ENCODE peak calls at places on chromosomes 3 and 15, in ten cellular contexts. F, S, W, Y, R, L, Q, G, C and T are unnamed samples.

GRCh38 chr15:40437754-40438687 is 2.7 kb upstream of the BAHD1 start:
- DNase-seq in F (no peak), S (peak; percentile 74), W (no peak), Y (no peak), R (no peak), L (peak; percentile 32), Q (peak; percentile 69), G (no peak), C (no peak), T (no peak)

GRCh38 chr15:71238926-71239325 is 123.7 kb downstream of the THSD4 start:
- DNase-seq in F (no peak), S (no peak), W (no peak), Y (no peak), R (no peak), L (no peak), Q (no peak), G (no peak), C (no peak), T (no peak)

GRCh38 chr15:88449581-88449980 is 17.6 kb downstream of the MRPL46 start:
- DNase-seq in F (no peak), S (no peak), W (no peak), Y (no peak), R (no peak), L (no peak), Q (no peak), G (no peak), C (no peak), T (no peak)

GRCh38 chr15:75631935-75632334 is 6.4 kb upstream of the SNUPN start:
- DNase-seq in F (no peak), S (no peak), W (no peak), Y (no peak), R (no peak), L (no peak), Q (no peak), G (no peak), C (no peak), T (no peak)

GRCh38 chr3:73625124-73625665 is 454 bp upstream of the PDZRN3 start:
- DNase-seq in F (no peak), S (peak; percentile 60), W (no peak), Y (no peak), R (peak; percentile 54), L (peak; percentile 58), Q (no peak), G (no peak), C (no peak), T (no peak)

GRCh38 chr15:97875513-97876285 is 84.8 kb upstream of the ARRDC4 start:
- DNase-seq in F (no peak), S (no peak), W (peak; percentile 59), Y (no peak), R (peak; percentile 28), L (no peak), Q (peak; percentile 89), G (no peak), C (no peak), T (peak; percentile 28)

GRCh38 chr3:133927543-133928066 is 31.9 kb upstream of the RAB6B start:
- DNase-seq in F (peak; percentile 38), S (peak; percentile 87), W (peak; percentile 94), Y (no peak), R (peak; percentile 95), L (peak; percentile 63), Q (peak; percentile 95), G (no peak), C (no peak), T (peak; percentile 63)

GRCh38 chr3:27632431-27633223 is 89.5 kb downstream of the EOMES start:
- DNase-seq in F (peak; percentile 52), S (no peak), W (no peak), Y (peak; percentile 14), R (peak; percentile 30), L (peak; percentile 49), Q (peak; percentile 91), G (peak; percentile 27), C (peak; percentile 79), T (peak; percentile 48)

GRCh38 chr3:49025005-49025792 is 3.3 kb downstream of the NDUFAF3 start:
- DNase-seq in F (no peak), S (no peak), W (no peak), Y (no peak), R (peak; percentile 17), L (no peak), Q (no peak), G (no peak), C (no peak), T (no peak)

GRCh38 chr3:162491957-162492356 is 995.3 kb downstream of the OTOL1 start:
- DNase-seq in F (no peak), S (no peak), W (no peak), Y (no peak), R (no peak), L (no peak), Q (no peak), G (no peak), C (no peak), T (no peak)

DNA sequence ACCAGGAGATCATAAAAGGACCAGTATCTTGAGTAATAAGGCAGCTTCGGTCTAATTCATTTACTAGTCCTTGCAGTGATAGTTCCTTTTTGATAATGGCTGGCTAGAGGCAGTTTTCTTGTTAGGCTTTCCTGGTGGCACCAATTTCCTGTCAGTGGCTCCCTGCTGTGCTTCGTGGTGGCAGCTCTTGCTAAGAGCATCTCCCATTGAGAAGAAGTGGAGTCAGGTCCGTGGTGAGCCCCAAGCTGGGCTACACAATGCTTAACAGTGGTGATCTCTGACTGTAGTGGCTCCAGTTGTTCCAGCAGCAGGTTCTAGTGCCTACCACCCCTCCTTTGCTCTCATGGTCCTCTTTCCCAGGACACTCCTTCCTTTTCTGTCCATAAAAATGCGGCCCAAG is 111.2 kb downstream of the RAP2B start:
- DNase-seq in F (no peak), S (no peak), W (no peak), Y (no peak), R (no peak), L (no peak), Q (no peak), G (no peak), C (no peak), T (no peak)
- TF ChIP-seq EP300 in F (no peak), S (no peak), W (no peak), Y (no peak), R (no peak), L (no peak), Q (no peak), G (no peak), C (no peak), T (no peak)

GRCh38 chr3:63909431-63909830 is 2.8 kb downstream of the SCAANT1 start:
- DNase-seq in F (no peak), S (no peak), W (no peak), Y (no peak), R (no peak), L (no peak), Q (no peak), G (no peak), C (no peak), T (no peak)
- H3K4me1 ChIP-seq in F (peaks cover 23% of the 10 kb centered on the region), S (no peaks in the 10 kb centered on the region), W (peaks cover 9% of the 10 kb centered on the region), Y (peaks cover 20% of the 10 kb centered on the region), R (peaks cover 13% of the 10 kb centered on the region), L (peaks cover 5% of the 10 kb centered on the region), Q (peaks cover 26% of the 10 kb centered on the region), G (peaks cover 29% of the 10 kb centered on the region), C (peaks cover 25% of the 10 kb centered on the region), T (peaks cover 39% of the 10 kb centered on the region)

GRCh38 chr3:124781706-124782376 is 51.6 kb downstream of the UMPS start:
- DNase-seq in F (no peak), S (no peak), W (no peak), Y (no peak), R (no peak), L (no peak), Q (no peak), G (no peak), C (no peak), T (peak; percentile 40)
- H3K27ac ChIP-seq in F (no peak overlapping the region), S (no peak overlapping the region), W (no peak overlapping the region), Y (peak overlapping the region; percentile 86), R (no peak overlapping the region), L (peak overlapping the region; percentile 68), Q (peak overlapping the region; percentile 56), G (peak overlapping the region; percentile 6), C (peak overlapping the region; percentile 81), T (peak overlapping the region; percentile 90)

DNA sequence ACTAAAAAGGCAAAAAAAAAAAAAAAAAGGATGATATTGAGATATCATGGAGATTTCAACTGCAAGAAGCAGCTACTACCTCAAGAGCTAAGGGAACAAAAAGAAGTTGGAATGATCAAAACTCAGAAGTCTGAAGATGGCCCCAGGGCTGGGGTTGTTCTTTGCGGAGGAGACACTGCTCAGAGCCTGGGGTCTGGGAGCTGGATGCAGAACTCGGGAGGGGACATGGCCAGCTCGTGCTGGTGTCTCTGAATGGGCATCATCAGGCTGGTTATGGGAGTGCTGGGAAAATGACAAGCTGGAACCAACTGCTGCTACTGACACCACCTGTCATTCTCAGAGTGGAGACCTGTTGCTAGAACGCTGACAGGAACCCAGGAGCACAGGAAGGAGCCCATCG is 14.2 kb upstream of the ADIPOQ start:
- DNase-seq in F (no peak), S (no peak), W (no peak), Y (no peak), R (no peak), L (no peak), Q (no peak), G (no peak), C (no peak), T (no peak)
- TF ChIP-seq EP300 in F (no peak), S (no peak), W (no peak), Y (no peak), R (no peak), L (no peak), Q (no peak), G (no peak), C (no peak), T (no peak)

GRCh38 chr15:100602822-100603393 is 519 bp downstream of the ASB7 start:
- DNase-seq in F (peak; percentile 46), S (peak; percentile 83), W (peak; percentile 34), Y (no peak), R (peak; percentile 10), L (peak; percentile 18), Q (no peak), G (peak; percentile 10), C (no peak), T (peak; percentile 43)

GRCh38 chr15:100602064-100602821 is at the start of the genes ASB7 and LINS1:
- DNase-seq in F (peak; percentile 94), S (peak; percentile 95), W (peak; percentile 94), Y (peak; percentile 99), R (peak; percentile 94), L (peak; percentile 100), Q (peak; percentile 93), G (peak; percentile 100), C (peak; percentile 100), T (peak; percentile 100)

GRCh38 chr15:100598655-100599054 is 3.3 kb downstream of the LINS1 start:
- DNase-seq in F (no peak), S (no peak), W (no peak), Y (no peak), R (no peak), L (no peak), Q (no peak), G (no peak), C (no peak), T (no peak)

GRCh38 chr15:100601628-100602063 is 338 bp downstream of the LINS1 start:
- DNase-seq in F (peak; percentile 8), S (no peak), W (no peak), Y (no peak), R (no peak), L (no peak), Q (no peak), G (no peak), C (no peak), T (no peak)

DNA sequence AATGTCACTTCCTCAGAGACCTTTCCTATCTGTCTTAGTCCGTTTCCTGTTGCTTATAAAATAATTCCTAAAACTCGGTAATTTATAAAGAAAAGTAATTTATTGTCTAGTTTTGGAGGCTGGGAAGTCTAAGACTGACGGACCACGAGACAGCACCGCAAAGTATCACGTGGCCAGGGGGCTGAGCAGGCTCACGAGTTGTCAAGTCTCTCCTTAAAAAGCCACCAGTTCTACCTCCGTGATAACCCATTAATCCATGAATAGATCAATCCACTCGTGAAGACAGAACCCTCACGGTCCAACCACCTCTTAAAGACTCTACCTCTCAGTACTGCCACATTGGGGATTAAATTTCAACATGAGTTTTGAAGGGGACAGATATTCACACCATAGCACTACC is 826 bp downstream of the LINS1 start:
- DNase-seq in F (no peak), S (no peak), W (peak; percentile 21), Y (no peak), R (no peak), L (no peak), Q (no peak), G (no peak), C (no peak), T (no peak)
- H3K4me1 ChIP-seq in F (peaks cover 18% of the 10 kb centered on the region), S (no peaks in the 10 kb centered on the region), W (peaks cover 11% of the 10 kb centered on the region), Y (peaks cover 19% of the 10 kb centered on the region), R (peaks cover 23% of the 10 kb centered on the region), L (peaks cover 6% of the 10 kb centered on the region), Q (peaks cover 36% of the 10 kb centered on the region), G (peaks cover 53% of the 10 kb centered on the region), C (peaks cover 38% of the 10 kb centered on the region), T (peaks cover 27% of the 10 kb centered on the region)